ENCODE peak calls at places on chromosomes 11 and 22, in five cellular contexts. J is endothelial cell of umbilical vein, C is H1, A is Karpas-422, N is GM23248. X is an unnamed sample. For H3K4me1 and H3K79me2, the result is how much of the 10 kb centered on the place peaks cover.

GRCh38 chr11:18697581-18697980 is 998 bp upstream of the TMEM86A start:
- DNase-seq in A (no peak), J (no peak), C (no peak), N (peak), X (no peak)

GRCh38 chr11:112115389-112115788 is 28.7 kb downstream of the SDHD start:
- DNase-seq in J (no peak), A (no peak), N (no peak), C (no peak), X (peak)

GRCh38 chr11:88411265-88411664 is 73.7 kb upstream of the CTSC start:
- DNase-seq in A (no peak), N (peak), J (no peak), C (no peak), X (no peak)

GRCh38 chr11:86261328-86261727 is 16.8 kb downstream of the EED start:
- DNase-seq in J (no peak), A (no peak), N (no peak), C (no peak), X (no peak)

GRCh38 chr22:44286673-44287072 is 26.1 kb downstream of the SHISAL1 start:
- DNase-seq in C (no peak), N (peak), J (no peak), A (no peak), X (no peak)

GRCh38 chr11:128161994-128162393 is 425.4 kb downstream of the ETS1 start:
- DNase-seq in J (no peak), C (no peak), N (no peak), A (no peak), X (no peak)

GRCh38 chr11:37788141-37788877 is 1190.3 kb upstream of the RAG2 start:
- DNase-seq in N (no peak), C (no peak), J (peak), A (no peak), X (no peak)

GRCh38 chr11:74672332-74672955 is 58.8 kb downstream of the CHRDL2 start:
- DNase-seq in J (no peak), A (no peak), C (no peak), N (peak), X (no peak)

GRCh38 chr22:36213596-36213995 is 12.0 kb upstream of the APOL4 start:
- DNase-seq in J (no peak), N (no peak), A (no peak), C (no peak), X (no peak)

GRCh38 chr11:118012083-118012669 is 26.0 kb downstream of the IL10RA start:
- DNase-seq in C (no peak), A (peak), J (peak), N (peak), X (no peak)

GRCh38 chr11:71129624-71130023 is 122.8 kb downstream of the SHANK2 start:
- DNase-seq in A (no peak), J (no peak), N (peak), C (no peak), X (no peak)

GRCh38 chr22:43232445-43232844 is 45.5 kb upstream of the TTLL12 start:
- DNase-seq in A (no peak), J (no peak), N (no peak), C (no peak), X (no peak)

GRCh38 chr11:124944565-124944964 is 8.7 kb upstream of the HEPACAM start:
- DNase-seq in C (no peak), A (no peak), J (no peak), N (no peak), X (no peak)

GRCh38 chr22:48827904-48828555 is 999.6 kb downstream of the BRD1 start:
- DNase-seq in N (no peak), J (no peak), A (no peak), C (no peak), X (no peak)

GRCh38 chr22:29217827-29218757 is 12.4 kb downstream of the EMID1 start:
- DNase-seq in C (no peak), J (no peak), A (no peak), N (no peak), X (no peak)

GRCh38 chr11:114175706-114176105 is 116.2 kb downstream of the ZBTB16 start:
- DNase-seq in J (no peak), C (no peak), N (no peak), A (no peak), X (no peak)

GRCh38 chr11:27020736-27021135 is 19.9 kb upstream of the BBOX1 start:
- DNase-seq in J (no peak), C (no peak), A (no peak), N (no peak), X (no peak)

GRCh38 chr11:72766152-72766902 is 14.1 kb upstream of the ARAP1 start:
- DNase-seq in N (no peak), J (no peak), A (no peak), C (no peak), X (no peak)

GRCh38 chr11:44752727-44753126 is 26.0 kb downstream of the TSPAN18 start:
- DNase-seq in A (no peak), J (no peak), N (no peak), C (no peak), X (no peak)

GRCh38 chr11:83918471-83918870 is 632.3 kb upstream of the CCDC90B start:
- DNase-seq in N (no peak), A (no peak), J (no peak), C (no peak), X (no peak)

GRCh38 chr22:44381761-44382454 is 69.2 kb upstream of the SHISAL1 start:
- DNase-seq in C (no peak), N (no peak), J (no peak), A (no peak), X (no peak)

GRCh38 chr11:62560566-62561103 is 13.1 kb downstream of the EEF1G start:
- DNase-seq in J (peak), C (peak), N (peak), A (peak), X (peak)

GRCh38 chr11:37972691-37973090 is 1374.7 kb upstream of the RAG2 start:
- DNase-seq in J (peak), C (no peak), A (no peak), N (no peak), X (no peak)

GRCh38 chr11:73271936-73272679 is at the start of gene P2RY6:
- DNase-seq in N (peak), C (no peak), J (no peak), A (no peak), X (no peak)

GRCh38 chr11:72974487-72975205 is 160.4 kb downstream of the ATG16L2 start:
- DNase-seq in J (no peak), C (no peak), N (peak), A (no peak), X (no peak)

GRCh38 chr11:117823294-117823940 is 1.1 kb downstream of the FXYD2 start:
- DNase-seq in A (no peak), C (no peak), N (no peak), J (peak), X (peak)

GRCh38 chr22:31154975-31155374 is 5.0 kb upstream of the RNF185 start:
- DNase-seq in A (no peak), J (no peak), C (no peak), N (no peak), X (no peak)

DNA sequence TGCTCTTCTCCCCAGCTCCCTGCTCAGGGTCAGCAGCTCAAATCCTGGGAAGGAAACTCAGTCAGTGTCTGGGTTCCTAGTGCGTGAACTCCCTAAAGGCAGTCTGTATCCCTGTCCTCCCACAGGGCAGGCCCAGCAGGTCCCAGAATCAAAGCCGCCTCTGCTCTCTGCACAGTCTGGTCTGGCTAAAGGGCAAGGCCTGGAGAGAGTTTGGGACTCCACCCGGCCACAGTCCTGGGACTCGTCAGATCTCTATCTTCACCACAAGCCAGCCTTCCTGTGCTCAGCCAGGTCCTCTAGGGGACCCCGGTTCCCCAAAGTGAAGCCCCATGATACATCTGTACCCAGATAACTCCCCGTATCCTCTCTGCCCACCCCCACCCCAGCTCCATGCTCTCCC is 56.2 kb upstream of the CSNK2A3 start:
- DNase-seq in C (no peak), J (no peak), A (no peak), N (no peak), X (no peak)
- H3K4me1 ChIP-seq in C (under half), J (under half), A (under half), N (under half), X (under half)

GRCh38 chr11:102422817-102423725 is 29.5 kb downstream of the TMEM123 start:
- DNase-seq in N (no peak), C (no peak), A (peak), J (no peak), X (no peak)
- H3K79me2 ChIP-seq in N (under half), C (under half), A (half or more), J (half or more), X (half or more)

GRCh38 chr22:22158207-22158816 is 86.3 kb upstream of the VPREB1 start:
- DNase-seq in C (no peak), N (no peak), A (no peak), J (no peak), X (no peak)

GRCh38 chr22:22156716-22157499 is 87.7 kb upstream of the VPREB1 start:
- DNase-seq in J (peak), C (peak), A (peak), N (peak), X (peak)

GRCh38 chr22:22157500-22157822 is 87.1 kb upstream of the VPREB1 start:
- DNase-seq in A (no peak), C (no peak), J (no peak), N (no peak), X (no peak)

GRCh38 chr22:22155607-22156006 is 89.0 kb upstream of the VPREB1 start:
- DNase-seq in N (no peak), A (no peak), C (no peak), J (no peak), X (no peak)

GRCh38 chr22:22156348-22156715 is 88.3 kb upstream of the VPREB1 start:
- DNase-seq in A (no peak), J (no peak), C (no peak), N (no peak), X (no peak)
- H3K9ac ChIP-seq in A (peak), J (no peak), C (no peak), N (no peak), X (no peak)

GRCh38 chr22:26565889-26566288 is 24.0 kb downstream of the TPST2 start:
- DNase-seq in N (no peak), C (no peak), J (no peak), A (no peak), X (no peak)
- H3K4me1 ChIP-seq in N (under half), C (under half), J (under half), A (half or more), X (under half)

DNA sequence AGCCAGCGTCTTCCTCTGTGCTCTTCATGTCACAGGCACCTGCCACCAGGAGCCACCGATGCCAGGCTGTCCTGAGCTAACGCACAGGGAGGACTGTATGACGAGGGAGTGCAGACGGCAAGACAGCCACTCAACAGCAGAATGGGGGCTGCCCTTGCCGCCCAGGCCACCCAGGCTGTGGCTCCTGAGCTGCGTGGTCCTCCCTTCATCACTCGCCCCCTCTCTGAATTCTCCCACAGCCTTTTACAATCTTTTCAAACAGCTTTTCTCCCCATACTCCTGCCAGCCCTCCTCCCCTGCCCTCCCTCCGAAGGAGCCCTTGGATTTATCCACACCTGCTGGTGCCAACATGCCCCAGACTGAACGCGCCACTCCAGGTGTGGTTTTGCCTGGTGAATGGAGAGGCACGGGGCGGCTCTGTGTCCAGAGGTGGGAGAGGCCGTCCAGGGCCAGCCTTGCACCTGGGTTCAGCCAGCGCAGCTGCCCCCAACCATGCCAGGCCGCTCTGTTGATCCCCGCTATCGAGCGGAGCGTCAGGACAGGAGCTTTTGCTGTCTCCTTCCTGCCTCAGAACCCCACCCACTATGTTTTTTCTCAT is 22.0 kb downstream of the OVOL1 start:
- DNase-seq in C (no peak), J (no peak), A (no peak), N (no peak), X (no peak)
- H3K79me2 ChIP-seq in C (under half), J (under half), A (under half), N (under half), X (under half)

X was measured in DND-41.